ENCODE peak calls at places on chromosomes 11 and 22, in nine cellular contexts. G, U, F, S, D, M, W, K and Z are unnamed samples.

GRCh38 chr11:13772223-13773046 is 104.0 kb downstream of the FAR1 start:
- DNase-seq in G (no peak), U (no peak), F (no peak), S (peak; percentile 9), D (no peak), M (no peak), W (peak; percentile 58), K (peak; percentile 3), Z (peak; percentile 70)

GRCh38 chr22:40070701-40071100 is 75.9 kb downstream of the FAM83F start:
- DNase-seq in G (no peak), U (no peak), F (no peak), S (no peak), D (no peak), M (no peak), W (no peak), K (no peak), Z (no peak)

GRCh38 chr11:46710821-46711269 is 8.2 kb upstream of the F2 start:
- DNase-seq in G (peak; percentile 17), U (no peak), F (no peak), S (no peak), D (peak; percentile 79), M (peak; percentile 17), W (no peak), K (peak; percentile 7), Z (no peak)

GRCh38 chr11:9123595-9124304 is 32.4 kb upstream of the SCUBE2 start:
- DNase-seq in G (no peak), U (no peak), F (no peak), S (no peak), D (no peak), M (no peak), W (no peak), K (no peak), Z (no peak)

GRCh38 chr11:128862421-128862820 is 4.7 kb downstream of the KCNJ1 start:
- DNase-seq in G (no peak), U (no peak), F (no peak), S (no peak), D (no peak), M (no peak), W (no peak), K (no peak), Z (no peak)

GRCh38 chr11:119615003-119615878 is 113.8 kb downstream of the NECTIN1 start:
- DNase-seq in G (no peak), U (no peak), F (no peak), S (peak; percentile 65), D (no peak), M (no peak), W (peak; percentile 83), K (no peak), Z (no peak)

GRCh38 chr11:3057069-3057963 is at the start of gene CARS1:
- DNase-seq in G (peak; percentile 91), U (peak; percentile 98), F (peak; percentile 99), S (peak; percentile 96), D (peak; percentile 98), M (peak; percentile 97), W (peak; percentile 91), K (peak; percentile 96), Z (peak; percentile 96)

GRCh38 chr22:33325232-33326004 is 267.2 kb upstream of the SYN3 start:
- DNase-seq in G (no peak), U (no peak), F (no peak), S (peak; percentile 23), D (no peak), M (no peak), W (no peak), K (no peak), Z (no peak)

GRCh38 chr11:42237701-42238235 is 778.3 kb upstream of the LRRC4C start:
- DNase-seq in G (no peak), U (no peak), F (no peak), S (no peak), D (no peak), M (no peak), W (no peak), K (no peak), Z (no peak)

GRCh38 chr11:44952500-44953260 is 2.0 kb upstream of the TP53I11 start:
- DNase-seq in G (no peak), U (no peak), F (no peak), S (no peak), D (no peak), M (no peak), W (no peak), K (peak; percentile 69), Z (no peak)

GRCh38 chr22:39913886-39914285 is 13.0 kb downstream of the GRAP2 start:
- DNase-seq in G (no peak), U (no peak), F (no peak), S (no peak), D (no peak), M (no peak), W (no peak), K (no peak), Z (no peak)

GRCh38 chr11:121282886-121283502 is 9.6 kb upstream of the SC5D start:
- DNase-seq in G (no peak), U (no peak), F (no peak), S (peak; percentile 18), D (no peak), M (no peak), W (no peak), K (no peak), Z (peak; percentile 51)

GRCh38 chr11:65204646-65205601 is 23.2 kb downstream of the CAPN1 start:
- DNase-seq in G (no peak), U (peak; percentile 83), F (peak; percentile 82), S (peak; percentile 71), D (peak; percentile 63), M (no peak), W (peak; percentile 37), K (no peak), Z (peak; percentile 73)

GRCh38 chr11:73236879-73237278 is 18.8 kb downstream of the P2RY2 start:
- DNase-seq in G (no peak), U (no peak), F (peak; percentile 78), S (peak; percentile 63), D (peak; percentile 72), M (peak; percentile 62), W (peak; percentile 57), K (peak; percentile 46), Z (peak; percentile 77)

GRCh38 chr11:34303028-34303427 is 54.8 kb downstream of the ABTB2 start:
- DNase-seq in G (no peak), U (no peak), F (no peak), S (no peak), D (no peak), M (no peak), W (no peak), K (no peak), Z (no peak)

GRCh38 chr22:19325296-19325950 is 33.9 kb upstream of the CLTCL1 start:
- DNase-seq in G (no peak), U (no peak), F (no peak), S (no peak), D (no peak), M (no peak), W (no peak), K (no peak), Z (no peak)

GRCh38 chr11:65640483-65641207 is 2.7 kb downstream of the SIPA1 start:
- DNase-seq in G (no peak), U (peak; percentile 79), F (peak; percentile 97), S (no peak), D (peak; percentile 85), M (peak; percentile 62), W (no peak), K (peak; percentile 20), Z (no peak)

GRCh38 chr22:44753189-44754042 is 1.0 kb downstream of the ARHGAP8 start:
- DNase-seq in G (no peak), U (no peak), F (peak; percentile 24), S (no peak), D (no peak), M (no peak), W (no peak), K (peak; percentile 75), Z (peak; percentile 61)

GRCh38 chr11:19281041-19281440 is 40.3 kb upstream of the E2F8 start:
- DNase-seq in G (no peak), U (no peak), F (no peak), S (no peak), D (no peak), M (no peak), W (no peak), K (no peak), Z (no peak)

GRCh38 chr11:132898021-132898420 is 634.3 kb downstream of the OPCML start:
- DNase-seq in G (no peak), U (no peak), F (no peak), S (no peak), D (no peak), M (no peak), W (no peak), K (no peak), Z (no peak)

GRCh38 chr11:15654397-15654915 is 539.7 kb downstream of the INSC start:
- DNase-seq in G (no peak), U (no peak), F (no peak), S (no peak), D (no peak), M (no peak), W (no peak), K (no peak), Z (no peak)

GRCh38 chr11:95230054-95231034 is 658 bp downstream of the SESN3 start:
- DNase-seq in G (no peak), U (peak; percentile 76), F (no peak), S (no peak), D (peak; percentile 75), M (peak; percentile 24), W (no peak), K (peak; percentile 33), Z (no peak)

GRCh38 chr22:45997077-45997774 is 20.3 kb upstream of the WNT7B start:
- DNase-seq in G (peak; percentile 77), U (no peak), F (peak; percentile 93), S (no peak), D (peak; percentile 98), M (peak; percentile 79), W (no peak), K (peak; percentile 84), Z (no peak)

GRCh38 chr11:77559686-77560425 is 29.9 kb upstream of the AQP11 start:
- DNase-seq in G (no peak), U (no peak), F (no peak), S (no peak), D (no peak), M (no peak), W (no peak), K (no peak), Z (no peak)

GRCh38 chr11:76329084-76329648 is 51.8 kb downstream of the THAP12 start:
- DNase-seq in G (no peak), U (peak; percentile 42), F (no peak), S (no peak), D (peak; percentile 44), M (no peak), W (peak; percentile 90), K (no peak), Z (peak; percentile 97)

GRCh38 chr11:45939836-45940235 is 17.4 kb downstream of the LARGE2 start:
- DNase-seq in G (no peak), U (no peak), F (no peak), S (no peak), D (no peak), M (no peak), W (no peak), K (no peak), Z (no peak)

GRCh38 chr11:78210000-78210608 is 21.4 kb downstream of the USP35 start:
- DNase-seq in G (no peak), U (no peak), F (peak; percentile 74), S (no peak), D (no peak), M (no peak), W (no peak), K (no peak), Z (no peak)

GRCh38 chr22:19776433-19777031 is 16.0 kb downstream of the TBX1 start:
- DNase-seq in G (no peak), U (no peak), F (peak; percentile 58), S (no peak), D (no peak), M (no peak), W (no peak), K (no peak), Z (no peak)

GRCh38 chr22:42177891-42178336 is 47.3 kb upstream of the CYP2D6 start:
- DNase-seq in G (no peak), U (no peak), F (no peak), S (no peak), D (no peak), M (no peak), W (no peak), K (no peak), Z (no peak)